ENCODE peak calls at places on chromosomes 12 and 14, in four cellular contexts. Q is right atrium auricular region, G is sigmoid colon, S is gastrocnemius medialis. W is an unnamed sample.

GRCh38 chr14:59283380-59283779 is 94.9 kb downstream of the DAAM1 start:
- DNase-seq in Q (no peak), G (no peak), S (no peak), W (no peak)

GRCh38 chr14:71803539-71804260 is 128.5 kb upstream of the RGS6 start:
- DNase-seq in Q (no peak), G (no peak), S (no peak), W (no peak)

GRCh38 chr14:75280448-75280830 is 1.8 kb downstream of the FOS start:
- DNase-seq in Q (no peak), G (peak), S (no peak), W (no peak)

GRCh38 chr14:21039059-21039422 is 3.1 kb upstream of the RNASE7 start:
- DNase-seq in Q (peak), G (peak), S (peak), W (peak)

GRCh38 chr12:12700249-12700648 is 4.3 kb upstream of the GPR19 start:
- DNase-seq in Q (no peak), G (no peak), S (no peak), W (no peak)

GRCh38 chr12:28308891-28309290 is 118.6 kb downstream of the CCDC91 start:
- DNase-seq in Q (no peak), G (no peak), S (no peak), W (no peak)

GRCh38 chr12:76422154-76422877 is 74.1 kb upstream of the BBS10 start:
- DNase-seq in Q (no peak), G (no peak), S (no peak), W (no peak)

GRCh38 chr12:132423251-132424117 is 66.5 kb upstream of the FBRSL1 start:
- DNase-seq in Q (no peak), G (no peak), S (no peak), W (no peak)

GRCh38 chr12:103208006-103208405 is 250.5 kb downstream of the ASCL1 start:
- DNase-seq in Q (no peak), G (no peak), S (no peak), W (peak)

GRCh38 chr14:25396128-25396527 is 346.2 kb upstream of the STXBP6 start:
- DNase-seq in Q (no peak), G (no peak), S (no peak), W (no peak)

GRCh38 chr14:36319899-36320209 is 583 bp downstream of the MBIP start:
- DNase-seq in Q (no peak), G (no peak), S (no peak), W (no peak)

GRCh38 chr12:3461391-3461790 is 29.6 kb upstream of the PRMT8 start:
- DNase-seq in Q (no peak), G (no peak), S (no peak), W (no peak)

GRCh38 chr12:4118017-4118510 is 155.5 kb upstream of the CCND2 start:
- DNase-seq in Q (peak), G (peak), S (no peak), W (no peak)

GRCh38 chr14:89420502-89420901 is 3.5 kb upstream of the FOXN3 start:
- DNase-seq in Q (no peak), G (no peak), S (no peak), W (no peak)

GRCh38 chr14:56703947-56704346 is 106.3 kb downstream of the OTX2 start:
- DNase-seq in Q (no peak), G (no peak), S (no peak), W (no peak)

GRCh38 chr12:52924764-52925716 is 20.2 kb upstream of the KRT8 start:
- DNase-seq in Q (no peak), G (no peak), S (no peak), W (no peak)

GRCh38 chr12:28683371-28683770 is 465.7 kb upstream of the FAR2 start:
- DNase-seq in Q (no peak), G (no peak), S (no peak), W (no peak)

GRCh38 chr12:78835493-78835892 is 29.1 kb upstream of the SYT1 start:
- DNase-seq in Q (no peak), G (no peak), S (no peak), W (no peak)

GRCh38 chr14:102256691-102257090 is 48.3 kb downstream of the MOK start:
- DNase-seq in Q (no peak), G (no peak), S (no peak), W (no peak)

GRCh38 chr14:56751471-56751870 is 58.8 kb downstream of the OTX2 start:
- DNase-seq in Q (no peak), G (no peak), S (no peak), W (peak)

GRCh38 chr12:63913929-63914328 is 69.4 kb downstream of the SRGAP1 start:
- DNase-seq in Q (no peak), G (no peak), S (no peak), W (no peak)

GRCh38 chr12:69475237-69475984 is 5.2 kb downstream of the FRS2 start:
- DNase-seq in Q (no peak), G (no peak), S (no peak), W (peak)

GRCh38 chr12:41026151-41026550 is 162.0 kb upstream of the PDZRN4 start:
- DNase-seq in Q (no peak), G (no peak), S (no peak), W (no peak)

GRCh38 chr12:109291531-109292341 is 17.3 kb downstream of the FOXN4 start:
- DNase-seq in Q (peak), G (peak), S (no peak), W (peak)

GRCh38 chr12:13178568-13179158 is 17.9 kb upstream of the EMP1 start:
- DNase-seq in Q (no peak), G (peak), S (no peak), W (no peak)

GRCh38 chr12:93139028-93139665 is 210.1 kb upstream of the EEA1 start:
- DNase-seq in Q (no peak), G (no peak), S (no peak), W (no peak)

GRCh38 chr14:56241441-56241840 is 123.2 kb downstream of the PELI2 start:
- DNase-seq in Q (no peak), G (no peak), S (no peak), W (no peak)

GRCh38 chr12:67433393-67434175 is 164.4 kb downstream of the CAND1 start:
- DNase-seq in Q (no peak), G (no peak), S (no peak), W (no peak)

GRCh38 chr14:103396463-103396862 is 11.2 kb downstream of the MARK3 start:
- DNase-seq in Q (no peak), G (no peak), S (no peak), W (no peak)

GRCh38 chr14:73878436-73878835 is 8.2 kb upstream of the ZNF410 start:
- DNase-seq in Q (no peak), G (no peak), S (no peak), W (no peak)

GRCh38 chr12:49126852-49127763 is 4.1 kb downstream of the TUBA1B start:
- DNase-seq in Q (no peak), G (peak), S (no peak), W (no peak)

GRCh38 chr14:99241314-99242035 is 30.5 kb downstream of the BCL11B start:
- DNase-seq in Q (no peak), G (no peak), S (no peak), W (no peak)
- H3K4me3 ChIP-seq in Q (no peak), G (no peak), S (no peak), W (no peak)

GRCh38 chr12:104549820-104550480 is 93.2 kb downstream of the CHST11 start:
- DNase-seq in Q (no peak), G (no peak), S (no peak), W (no peak)
- TF ChIP-seq CTCF in Q (no peak), G (no peak), S (no peak), W (no peak)

GRCh38 chr14:53564870-53565269 is 391.8 kb downstream of the BMP4 start:
- DNase-seq in Q (no peak), G (no peak), S (no peak), W (no peak)
- H3K4me3 ChIP-seq in Q (no peak), G (no peak), S (no peak), W (no peak)

DNA sequence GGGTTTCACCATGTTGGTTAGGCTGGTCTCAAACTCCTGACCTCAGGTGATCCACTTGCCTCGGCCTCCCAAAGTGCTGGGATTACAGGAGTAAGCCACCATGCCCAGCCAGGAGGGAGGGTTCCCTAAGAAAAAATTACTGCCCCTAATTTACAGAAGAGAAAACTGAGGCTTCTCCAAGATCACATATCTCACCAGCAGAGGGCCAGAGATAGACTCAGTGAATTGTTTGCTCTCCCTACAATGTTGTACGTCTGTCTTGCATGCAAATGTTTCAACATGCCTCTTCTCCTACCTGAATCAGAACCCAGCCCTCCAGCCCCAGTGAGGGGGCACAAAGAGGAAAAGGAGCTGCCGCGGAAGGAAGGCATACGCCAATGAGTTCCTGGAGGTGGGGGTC is 48.3 kb upstream of the TMEM263 start:
- DNase-seq in Q (no peak), G (no peak), S (no peak), W (no peak)
- TF ChIP-seq CTCF in Q (no peak), G (no peak), S (no peak), W (no peak)

GRCh38 chr14:100899841-100900771 is 3.4 kb downstream of the RTL1 start:
- DNase-seq in Q (peak), G (peak), S (no peak), W (no peak)
- H3K4me3 ChIP-seq in Q (no peak), G (no peak), S (no peak), W (no peak)

DNA sequence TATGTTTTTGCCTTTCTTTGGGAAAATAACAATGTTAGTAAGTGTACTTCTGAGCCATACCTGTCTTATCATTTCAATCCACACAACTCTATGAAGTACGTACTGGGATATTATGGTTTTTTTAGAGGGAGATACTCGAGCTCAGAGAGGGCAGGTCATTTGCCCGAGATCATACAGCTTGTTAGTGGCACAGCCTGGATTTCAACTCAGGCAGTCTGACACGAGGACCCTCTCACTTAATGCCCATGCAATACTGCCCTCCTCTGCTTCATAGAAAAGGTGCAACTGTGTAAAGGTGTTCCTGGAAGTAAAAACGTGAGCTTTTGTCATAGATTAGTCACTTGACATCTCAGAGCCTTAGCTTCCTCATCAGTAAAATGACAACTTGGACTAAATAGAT is 128.0 kb downstream of the NDUFA12 start:
- DNase-seq in Q (no peak), G (no peak), S (no peak), W (peak)
- TF ChIP-seq CTCF in Q (no peak), G (no peak), S (no peak), W (peak)

GRCh38 chr12:111685322-111685810 is 390 bp downstream of the BRAP start:
- DNase-seq in Q (no peak), G (no peak), S (no peak), W (peak)

GRCh38 chr12:111686574-111687105 is 787 bp downstream of the ACAD10 start:
- DNase-seq in Q (no peak), G (no peak), S (no peak), W (no peak)

GRCh38 chr12:111687952-111688351 is 2.1 kb downstream of the ACAD10 start:
- DNase-seq in Q (no peak), G (no peak), S (no peak), W (no peak)

GRCh38 chr12:111685811-111686573 is at the start of the genes ACAD10 and BRAP:
- DNase-seq in Q (peak), G (peak), S (peak), W (peak)

DNA sequence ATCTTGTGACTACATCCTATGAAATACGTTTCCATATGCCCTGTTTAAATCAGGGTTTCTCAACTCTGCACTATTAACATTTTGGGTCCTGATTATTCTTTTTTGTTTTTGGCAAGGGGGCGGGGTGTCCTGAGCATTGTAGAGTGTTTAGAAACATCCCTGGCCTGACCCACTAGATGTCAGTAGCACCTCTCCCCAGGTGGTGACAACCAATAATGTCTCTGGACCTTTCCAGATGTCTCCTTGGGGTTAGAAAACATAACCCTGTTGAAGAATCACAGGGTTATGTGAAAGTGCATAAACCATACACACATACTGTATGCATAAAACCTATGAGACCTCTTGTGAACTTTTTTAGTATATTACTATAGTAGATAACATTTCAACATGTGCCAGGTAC is 1.4 kb downstream of the ACAD10 start:
- DNase-seq in Q (no peak), G (no peak), S (no peak), W (no peak)
- H3K4me3 ChIP-seq in Q (no peak), G (no peak), S (peak), W (no peak)

GRCh38 chr14:66315548-66315947 is 170.6 kb upstream of the CCDC196 start:
- DNase-seq in Q (no peak), G (no peak), S (no peak), W (no peak)
- TF ChIP-seq CTCF in Q (no peak), G (no peak), S (no peak), W (peak)

GRCh38 chr12:125399489-125399888 is 334.3 kb downstream of the AACS start:
- DNase-seq in Q (no peak), G (no peak), S (no peak), W (no peak)

GRCh38 chr12:125403843-125404242 is 338.6 kb downstream of the AACS start:
- DNase-seq in Q (no peak), G (no peak), S (no peak), W (no peak)

GRCh38 chr12:125406131-125406530 is 340.9 kb downstream of the AACS start:
- DNase-seq in Q (no peak), G (no peak), S (no peak), W (no peak)

GRCh38 chr12:125408718-125409117 is 343.5 kb downstream of the AACS start:
- DNase-seq in Q (no peak), G (no peak), S (no peak), W (no peak)

DNA sequence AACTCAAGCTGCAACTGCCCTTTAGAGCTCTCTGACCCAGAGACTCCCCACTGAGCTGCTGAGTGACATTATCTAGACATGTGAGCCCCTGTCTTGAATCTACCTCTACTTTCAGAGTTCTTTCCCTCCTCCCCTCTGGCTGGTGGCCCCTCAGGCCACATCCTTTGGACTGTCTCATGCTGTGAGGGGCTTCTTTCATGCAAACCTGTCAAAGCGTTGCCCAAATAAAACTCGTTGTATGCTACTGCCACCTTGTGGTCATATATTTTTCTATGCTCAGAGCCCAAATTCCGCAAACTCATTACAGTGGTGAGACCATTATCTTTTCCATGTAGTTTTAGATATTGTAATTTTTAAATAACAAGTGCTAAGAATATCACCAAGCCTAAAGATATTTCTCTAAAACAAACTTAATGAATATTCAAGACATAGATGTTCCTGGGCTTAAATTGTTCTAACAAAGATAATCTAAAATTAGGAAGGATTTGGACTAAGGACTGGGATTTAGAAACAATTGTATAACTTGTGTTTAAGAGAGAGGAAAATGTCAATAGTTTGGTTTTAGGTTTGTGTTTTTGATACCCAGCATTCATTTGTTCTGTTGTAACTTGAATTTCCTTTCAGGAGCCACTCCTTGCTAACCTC is 338.0 kb downstream of the AACS start:
- DNase-seq in Q (no peak), G (no peak), S (no peak), W (peak)
- H3K4me3 ChIP-seq in Q (no peak), G (no peak), S (no peak), W (no peak)

GRCh38 chr12:94148841-94149780 is 734 bp downstream of the PLXNC1 start:
- DNase-seq in Q (no peak), G (no peak), S (no peak), W (peak)

GRCh38 chr12:94152292-94153083 is 4.1 kb downstream of the PLXNC1 start:
- DNase-seq in Q (no peak), G (no peak), S (no peak), W (no peak)

GRCh38 chr12:94149781-94150482 is 1.6 kb downstream of the PLXNC1 start:
- DNase-seq in Q (no peak), G (peak), S (no peak), W (peak)

GRCh38 chr12:94151577-94151976 is 3.2 kb downstream of the PLXNC1 start:
- DNase-seq in Q (no peak), G (no peak), S (no peak), W (no peak)

GRCh38 chr12:94150483-94151225 is 2.3 kb downstream of the PLXNC1 start:
- DNase-seq in Q (no peak), G (no peak), S (no peak), W (no peak)
- TF ChIP-seq CTCF in Q (no peak), G (no peak), S (no peak), W (no peak)